ENCODE peak calls at places on chromosomes 7 and 10, in five cellular contexts. A is GM12864; H is H54; F is Calu3; I is activated CD8-positive, alpha-beta memory T cell treated with anti-CD3 and anti-CD28 coated beads, Interleukin-2, amount 50 U/mL, for 48 hours. S is an unnamed sample.

GRCh38 chr7:17407229-17407628 is 108.8 kb downstream of the AHR start:
- DNase-seq in H (no peak), I (no peak), F (no peak), A (no peak), S (no peak)

GRCh38 chr10:59823751-59824150 is 70.5 kb upstream of the MRLN start:
- DNase-seq in F (no peak), H (no peak), I (no peak), A (no peak), S (no peak)

GRCh38 chr7:142668495-142668894 is 80.8 kb upstream of the PRSS1 start:
- DNase-seq in H (no peak), F (no peak), A (no peak), I (no peak), S (peak; percentile 62)

GRCh38 chr7:85226401-85227085 is 39.7 kb upstream of the SEMA3D start:
- DNase-seq in H (no peak), F (no peak), I (no peak), A (no peak), S (no peak)

GRCh38 chr10:71312840-71313789 is 5.9 kb upstream of the SLC29A3 start:
- DNase-seq in H (no peak), A (no peak), I (no peak), F (no peak), S (no peak)

GRCh38 chr10:968546-969199 is 19.6 kb upstream of the GTPBP4 start:
- DNase-seq in H (no peak), A (no peak), F (no peak), I (no peak), S (no peak)

GRCh38 chr7:68958571-68958970 is 639.7 kb upstream of the AUTS2 start:
- DNase-seq in I (no peak), F (no peak), A (no peak), H (no peak), S (no peak)

GRCh38 chr7:142375710-142376313 is 118.0 kb upstream of the PRSS58 start:
- DNase-seq in A (no peak), F (peak; percentile 33), H (peak; percentile 21), I (no peak), S (no peak)

GRCh38 chr10:17445400-17445998 is 8.9 kb downstream of the ST8SIA6 start:
- DNase-seq in A (no peak), H (no peak), I (no peak), F (no peak), S (no peak)

S was measured in NAMALWA.